ENCODE peak calls at places on chromosomes 1 and 21, in ten cellular contexts. G is RWPE2; V is Panc1; U is upper lobe of right lung; J is aorta; X is heart right ventricle; R is right cardiac atrium; L is PC-3; A is CD8-positive, alpha-beta T cell; S is lower lobe of right lung. P is an unnamed sample.

GRCh38 chr1:167880570-167880969 is 33.4 kb downstream of the ADCY10 start:
- ATAC-seq in L (peak), U (no peak), X (peak), R (peak), J (no peak), V (no peak), A (no peak), S (no peak), G (no peak), P (no peak)

GRCh38 chr1:7229186-7229585 is 443.9 kb downstream of the CAMTA1 start:
- ATAC-seq in R (no peak), A (no peak), S (no peak), G (no peak), J (no peak), X (no peak), L (no peak), V (no peak), U (no peak), P (no peak)

GRCh38 chr1:200364121-200364759 is 45.6 kb downstream of the ZNF281 start:
- ATAC-seq in A (no peak), G (no peak), S (no peak), U (no peak), L (peak), X (no peak), R (no peak), V (no peak), J (no peak), P (no peak)

GRCh38 chr1:169155675-169156074 is 49.2 kb downstream of the ATP1B1 start:
- ATAC-seq in U (no peak), R (no peak), L (no peak), V (no peak), S (no peak), X (peak), A (no peak), G (no peak), J (no peak), P (no peak)

GRCh38 chr1:99855914-99856450 is 5.8 kb downstream of the AGL start:
- ATAC-seq in V (no peak), A (no peak), L (no peak), U (no peak), R (peak), J (no peak), X (peak), G (no peak), S (no peak), P (no peak)

GRCh38 chr1:78143673-78144072 is 97.9 kb downstream of the GIPC2 start:
- ATAC-seq in A (no peak), V (no peak), U (peak), R (no peak), G (no peak), L (no peak), J (no peak), X (no peak), S (peak), P (no peak)

GRCh38 chr1:8477199-8477982 is 159.5 kb downstream of the SLC45A1 start:
- ATAC-seq in U (no peak), G (no peak), S (no peak), J (no peak), R (peak), L (no peak), X (peak), V (no peak), A (no peak), P (peak)

GRCh38 chr1:183995322-183996035 is 42.0 kb downstream of the COLGALT2 start:
- ATAC-seq in J (no peak), R (peak), G (no peak), L (no peak), A (no peak), V (no peak), U (peak), X (peak), S (peak), P (no peak)

GRCh38 chr1:37479255-37480124 is 5.1 kb downstream of the ZC3H12A start:
- ATAC-seq in X (peak), J (peak), S (peak), L (peak), A (peak), R (peak), G (peak), V (peak), U (peak), P (peak)

GRCh38 chr21:16579538-16579937 is 849.8 kb downstream of the USP25 start:
- ATAC-seq in R (no peak), U (no peak), J (no peak), G (no peak), X (peak), S (no peak), A (no peak), V (no peak), L (no peak), P (no peak)

GRCh38 chr21:44656868-44657267 is 864 bp upstream of the KRTAP12-3 start:
- ATAC-seq in U (no peak), V (no peak), J (no peak), L (no peak), X (no peak), S (no peak), G (no peak), A (no peak), R (no peak), P (no peak)
- H3K4me3 ChIP-seq in U (no peak), V (no peak), J (no peak), L (no peak), X (no peak), S (no peak), G (no peak), A (peak), R (no peak), P (no peak)

DNA sequence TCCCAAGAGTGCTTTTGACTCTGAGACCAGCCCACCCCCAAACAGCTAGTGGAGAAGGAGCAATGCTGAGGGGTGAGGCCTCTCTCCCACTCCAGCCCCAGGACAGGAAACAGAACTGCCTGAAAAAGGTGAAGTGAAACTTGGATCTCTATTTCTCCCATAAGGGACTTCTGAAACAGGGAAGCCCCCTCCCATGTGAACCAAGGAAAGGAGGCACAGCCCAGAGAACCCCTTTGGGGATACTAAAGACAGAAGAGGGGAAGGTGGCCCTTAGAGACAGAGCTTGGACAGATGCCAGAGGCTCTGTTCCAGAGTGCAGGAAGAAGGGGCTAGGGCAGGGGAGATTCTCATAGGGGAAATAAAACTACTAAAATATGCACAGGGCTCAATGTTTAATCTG is 2.9 kb downstream of the TNFAIP8L2 start:
- ATAC-seq in U (peak), G (no peak), J (no peak), R (no peak), X (no peak), L (no peak), A (no peak), V (no peak), S (no peak), P (no peak)
- H3K4me3 ChIP-seq in U (no peak), G (no peak), J (no peak), R (no peak), X (no peak), L (no peak), A (peak), V (no peak), S (no peak), P (no peak)

GRCh38 chr21:42654179-42654912 is 925 bp downstream of the PDE9A start:
- ATAC-seq in U (peak), R (no peak), V (peak), G (peak), J (no peak), A (peak), L (no peak), X (no peak), S (peak), P (no peak)
- H3K4me3 ChIP-seq in U (peak), R (peak), V (peak), G (peak), J (no peak), A (peak), L (peak), X (peak), S (peak), P (peak)

DNA sequence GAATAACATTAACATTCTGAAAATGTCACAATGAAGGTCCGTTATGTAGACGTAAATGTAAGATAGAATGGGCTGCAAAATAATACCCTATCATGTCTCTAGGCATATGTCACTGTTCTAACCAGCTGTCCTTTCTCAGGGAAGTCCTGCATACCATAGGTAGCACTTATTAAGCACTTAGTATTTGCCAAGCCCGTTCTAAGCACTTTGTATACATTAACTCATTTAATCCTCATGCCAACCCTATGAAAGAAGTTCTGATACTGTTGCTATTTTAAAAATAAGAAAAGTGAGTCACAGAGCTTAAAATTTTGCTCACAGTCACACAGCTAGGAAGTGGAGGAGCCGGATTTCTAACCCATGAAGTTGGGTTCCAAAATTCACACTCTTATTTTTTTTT is 15.7 kb downstream of the GAS5 start:
- ATAC-seq in U (no peak), V (no peak), L (no peak), R (no peak), X (no peak), G (no peak), J (no peak), A (no peak), S (no peak), P (no peak)
- H3K4me3 ChIP-seq in U (no peak), V (no peak), L (no peak), R (no peak), X (no peak), G (no peak), J (no peak), A (no peak), S (no peak), P (no peak)

GRCh38 chr1:151361883-151362282 is 10.6 kb downstream of the SELENBP1 start:
- ATAC-seq in G (no peak), L (no peak), J (no peak), U (no peak), R (no peak), S (no peak), V (no peak), A (no peak), X (no peak), P (no peak)
- H3K4me3 ChIP-seq in G (no peak), L (no peak), J (no peak), U (no peak), R (no peak), S (no peak), V (no peak), A (no peak), X (no peak), P (no peak)

DNA sequence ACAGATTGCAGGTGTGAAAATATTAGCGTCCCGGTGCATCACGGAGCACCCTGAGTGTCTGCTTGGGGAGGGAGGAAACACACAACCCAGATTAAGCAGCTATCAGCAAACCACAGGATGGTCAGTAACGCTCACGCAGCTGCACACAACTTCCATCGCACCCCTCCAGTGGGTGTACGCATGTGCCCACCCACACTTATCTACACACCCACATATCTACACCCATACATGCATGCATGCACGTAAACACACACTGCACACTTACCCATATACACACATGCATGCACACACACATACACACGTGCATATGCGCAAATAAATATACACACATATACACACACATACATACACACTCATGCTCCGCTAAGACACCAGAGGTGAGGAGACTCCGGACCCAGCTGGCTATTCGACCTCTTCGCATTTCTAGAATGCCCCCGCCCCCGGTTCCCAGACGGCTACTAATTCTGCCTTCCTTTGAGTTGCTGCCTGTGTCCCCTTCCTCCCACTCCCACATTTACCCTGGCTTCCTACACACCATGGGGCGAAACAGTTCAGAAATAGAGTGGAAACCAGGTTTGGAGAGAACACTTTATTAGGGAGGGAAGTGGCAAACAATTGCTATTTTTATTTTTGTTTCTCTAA is 26.2 kb downstream of the ITPKB start:
- ATAC-seq in L (no peak), U (no peak), J (no peak), V (no peak), S (no peak), X (no peak), A (peak), R (no peak), G (no peak), P (no peak)
- H3K4me3 ChIP-seq in L (no peak), U (no peak), J (no peak), V (no peak), S (no peak), X (no peak), A (peak), R (no peak), G (no peak), P (no peak)

DNA sequence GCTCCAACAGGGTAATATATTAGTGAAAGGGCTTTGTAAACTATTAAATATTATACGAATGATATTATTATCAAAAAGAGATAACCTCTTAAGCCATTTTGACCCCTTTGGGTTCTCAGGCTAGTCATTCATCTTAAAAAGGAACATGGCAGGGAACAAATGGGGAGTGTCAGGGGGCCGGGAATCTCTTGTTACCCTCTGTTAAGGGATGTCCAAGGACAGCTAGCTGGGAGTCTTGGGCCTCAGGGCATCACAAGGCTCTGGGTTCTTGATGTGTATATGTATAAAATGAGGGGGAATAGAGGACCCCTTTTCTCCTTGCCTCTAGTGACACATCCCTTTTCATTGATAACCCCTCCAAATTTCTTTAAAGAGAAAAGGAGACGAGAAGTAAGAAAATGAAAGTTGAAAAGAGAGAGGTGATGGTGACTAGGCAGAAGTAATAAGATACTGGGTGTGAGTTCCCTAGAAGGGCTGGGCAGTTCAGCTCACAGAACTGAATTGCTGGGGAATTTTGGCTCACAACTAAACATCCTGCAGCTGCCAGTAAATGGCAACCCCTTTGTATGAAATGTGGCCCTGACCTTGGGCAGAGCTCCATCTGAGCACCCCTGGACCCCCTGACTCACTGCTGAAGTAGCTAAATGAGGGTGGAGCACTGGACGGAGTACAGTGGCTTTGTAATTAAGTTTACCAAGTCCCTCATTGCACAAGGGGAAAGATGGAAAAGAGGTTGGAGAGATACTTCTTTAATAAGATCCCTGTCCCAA is 20.0 kb upstream of the ZNF326 start:
- ATAC-seq in V (no peak), L (peak), X (peak), J (no peak), S (no peak), U (no peak), G (peak), R (peak), A (no peak), P (no peak)
- H3K4me3 ChIP-seq in V (no peak), L (no peak), X (no peak), J (no peak), S (no peak), U (no peak), G (no peak), R (no peak), A (no peak), P (no peak)

GRCh38 chr1:112508242-112509004 is at the start of gene WNT2B:
- ATAC-seq in R (peak), U (peak), S (peak), J (peak), L (peak), V (peak), A (peak), X (peak), G (peak), P (peak)

GRCh38 chr1:112507336-112507735 is 1.4 kb upstream of the WNT2B start:
- ATAC-seq in R (no peak), X (no peak), J (no peak), U (no peak), G (no peak), A (no peak), S (no peak), L (no peak), V (no peak), P (no peak)

GRCh38 chr1:112509005-112509659 is 367 bp downstream of the WNT2B start:
- ATAC-seq in A (peak), V (no peak), S (peak), R (peak), G (peak), U (peak), J (peak), X (no peak), L (no peak), P (peak)

GRCh38 chr1:112506731-112507130 is 2.0 kb upstream of the WNT2B start:
- ATAC-seq in S (no peak), A (no peak), V (no peak), J (no peak), U (no peak), L (no peak), G (no peak), X (no peak), R (no peak), P (no peak)

DNA sequence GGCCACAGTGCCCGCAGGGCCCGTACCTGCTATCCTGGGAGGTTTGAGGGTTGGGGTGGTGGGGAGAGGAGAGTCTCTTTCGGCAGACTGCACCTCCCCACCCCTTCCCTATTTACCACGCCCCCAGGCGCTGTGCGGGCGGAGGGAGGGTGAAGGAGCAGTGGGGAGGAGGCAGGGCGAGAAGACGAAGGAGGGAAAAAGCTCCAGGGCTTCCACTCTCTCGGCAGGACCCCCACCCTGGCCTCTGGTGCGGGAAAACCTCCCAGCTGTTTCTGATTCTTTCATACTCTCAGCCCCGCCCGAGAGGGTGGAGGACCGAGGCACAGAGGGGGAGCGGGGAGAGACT is 896 bp upstream of the WNT2B start:
- ATAC-seq in G (peak), J (peak), U (no peak), L (peak), X (no peak), A (peak), S (peak), V (no peak), R (peak), P (no peak)
- H3K4me3 ChIP-seq in G (peak), J (no peak), U (peak), L (peak), X (peak), A (peak), S (peak), V (peak), R (peak), P (no peak)

GRCh38 chr1:53979712-53980450 is 33.7 kb downstream of the LRRC42 start:
- ATAC-seq in A (no peak), J (no peak), V (no peak), R (no peak), U (peak), G (no peak), X (no peak), S (no peak), L (no peak), P (no peak)

GRCh38 chr1:53981220-53981619 is 35.1 kb downstream of the LRRC42 start:
- ATAC-seq in X (peak), U (no peak), G (no peak), V (no peak), A (no peak), L (no peak), J (no peak), S (no peak), R (no peak), P (peak)

GRCh38 chr1:53982034-53982761 is 35.8 kb downstream of the LDLRAD1 start:
- ATAC-seq in L (peak), X (peak), J (peak), U (peak), G (peak), S (peak), A (no peak), V (peak), R (peak), P (peak)

GRCh38 chr1:53984701-53985100 is 33.3 kb downstream of the LDLRAD1 start:
- ATAC-seq in G (no peak), X (no peak), J (no peak), R (no peak), L (no peak), V (no peak), S (no peak), A (no peak), U (no peak), P (no peak)

GRCh38 chr1:53982762-53983101 is 35.3 kb downstream of the LDLRAD1 start:
- ATAC-seq in X (no peak), R (no peak), U (no peak), S (no peak), L (peak), J (no peak), A (no peak), G (no peak), V (no peak), P (no peak)
- H3K4me3 ChIP-seq in X (peak), R (peak), U (peak), S (peak), L (peak), J (peak), A (no peak), G (no peak), V (no peak), P (peak)

GRCh38 chr21:35212393-35213127 is 163.5 kb upstream of the RUNX1 start:
- ATAC-seq in G (no peak), X (peak), A (no peak), V (no peak), L (peak), S (peak), J (no peak), R (peak), U (peak), P (no peak)
- H3K4me3 ChIP-seq in G (no peak), X (no peak), A (no peak), V (no peak), L (no peak), S (no peak), J (no peak), R (no peak), U (no peak), P (no peak)